ENCODE peak calls at places on chromosome 7, in nine cellular contexts. F is heart left ventricle, N is fibroblast of pulmonary artery, I is GM23338, W is HepG2, A is foreskin fibroblast, O is left ventricle myocardium inferior, S is endothelial cell of umbilical vein, G is mucosa of descending colon. Z is an unnamed sample.

GRCh38 chr7:157284229-157285014 is 52.4 kb upstream of the DNAJB6 start:
- DNase-seq in F (no peak), N (no peak), I (no peak), W (no peak), A (no peak), O (no peak), S (no peak), G (peak; percentile 24), Z (no peak)

GRCh38 chr7:95690367-95690947 is 81.9 kb upstream of the DYNC1I1 start:
- DNase-seq in F (no peak), N (peak; percentile 66), I (peak; percentile 65), W (peak; percentile 47), A (peak; percentile 10), O (no peak), S (peak; percentile 59), G (no peak), Z (peak; percentile 56)

GRCh38 chr7:115032986-115033385 is 111.1 kb downstream of the MDFIC start:
- DNase-seq in F (no peak), N (no peak), I (peak; percentile 29), W (no peak), A (no peak), O (no peak), S (no peak), G (no peak), Z (no peak)

GRCh38 chr7:28988818-28989595 is 30.9 kb upstream of the TRIL start:
- DNase-seq in F (peak; percentile 41), N (peak; percentile 94), I (no peak), W (no peak), A (peak; percentile 94), O (no peak), S (no peak), G (peak; percentile 51), Z (no peak)

GRCh38 chr7:73682745-73683055 is 553 bp downstream of the DNAJC30 start:
- DNase-seq in F (no peak), N (no peak), I (no peak), W (no peak), A (no peak), O (no peak), S (no peak), G (no peak), Z (no peak)

GRCh38 chr7:33601884-33602283 is 303.5 kb upstream of the BMPER start:
- DNase-seq in F (no peak), N (no peak), I (no peak), W (no peak), A (no peak), O (no peak), S (no peak), G (no peak), Z (no peak)

GRCh38 chr7:148107741-148108140 is 482.8 kb upstream of the C7orf33 start:
- DNase-seq in F (no peak), N (no peak), I (no peak), W (no peak), A (no peak), O (no peak), S (no peak), G (no peak), Z (no peak)

GRCh38 chr7:97269741-97270140 is 152.2 kb downstream of the SDHAF3 start:
- DNase-seq in F (no peak), N (peak; percentile 40), I (peak; percentile 38), W (no peak), A (no peak), O (no peak), S (peak; percentile 22), G (no peak), Z (no peak)

GRCh38 chr7:71457881-71458590 is 326.1 kb downstream of the GALNT17 start:
- DNase-seq in F (peak; percentile 30), N (no peak), I (peak; percentile 39), W (no peak), A (no peak), O (no peak), S (no peak), G (no peak), Z (no peak)

GRCh38 chr7:27154901-27155815 is 1.3 kb downstream of the HOXA7 start:
- DNase-seq in F (peak; percentile 10), N (no peak), I (no peak), W (no peak), A (no peak), O (no peak), S (peak; percentile 72), G (peak; percentile 66), Z (peak; percentile 61)

GRCh38 chr7:45077579-45077978 is 11.2 kb downstream of the NACAD start:
- DNase-seq in F (no peak), N (no peak), I (no peak), W (no peak), A (no peak), O (no peak), S (no peak), G (no peak), Z (no peak)

GRCh38 chr7:45080265-45080957 is 8.4 kb downstream of the NACAD start:
- DNase-seq in F (no peak), N (no peak), I (no peak), W (no peak), A (no peak), O (no peak), S (no peak), G (no peak), Z (peak; percentile 51)

GRCh38 chr7:45076946-45077345 is 11.8 kb downstream of the NACAD start:
- DNase-seq in F (no peak), N (no peak), I (no peak), W (no peak), A (no peak), O (no peak), S (no peak), G (no peak), Z (no peak)

GRCh38 chr7:45075871-45076796 is 12.6 kb downstream of the NACAD start:
- DNase-seq in F (no peak), N (no peak), I (no peak), W (no peak), A (no peak), O (no peak), S (no peak), G (no peak), Z (no peak)

DNA sequence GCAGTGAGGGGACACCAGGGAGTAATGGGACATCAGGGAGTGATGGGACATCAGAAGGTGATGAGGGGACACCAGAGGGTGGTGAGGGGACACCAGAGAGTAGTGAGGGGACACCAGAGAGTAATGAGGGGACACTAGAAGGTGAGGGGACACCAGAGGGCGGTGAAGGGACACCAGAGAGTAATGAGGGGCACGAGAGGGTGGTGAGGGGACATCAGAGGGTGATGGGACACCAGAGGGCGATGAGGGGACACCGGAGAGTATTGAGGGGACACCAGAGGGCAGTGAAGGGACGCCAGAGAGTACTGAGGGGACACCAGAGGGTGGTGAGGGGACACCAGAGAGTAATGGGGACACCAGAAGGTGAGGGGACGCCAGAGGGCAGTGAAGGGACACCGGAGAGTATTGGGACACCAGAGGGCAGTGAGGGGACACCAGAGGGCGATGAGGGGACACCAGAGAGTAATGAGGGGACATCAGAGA is 10.5 kb downstream of the NACAD start:
- DNase-seq in F (no peak), N (no peak), I (no peak), W (peak; percentile 34), A (no peak), O (no peak), S (no peak), G (no peak), Z (no peak)
- TF ChIP-seq CTCF in F (no peak), N (no peak), I (peak; percentile 33), W (peak; percentile 54), A (no peak), O (no peak), S (no peak), G (no peak), Z (no peak)

GRCh38 chr7:154182361-154182760 is 130.2 kb downstream of the DPP6 start:
- DNase-seq in F (no peak), N (no peak), I (no peak), W (no peak), A (no peak), O (no peak), S (no peak), G (no peak), Z (no peak)
- TF ChIP-seq CTCF in F (no peak), N (no peak), I (no peak), W (no peak), A (no peak), O (no peak), S (no peak), G (no peak), Z (no peak)

GRCh38 chr7:101804642-101805401 is 12.6 kb upstream of the CUX1 start:
- DNase-seq in F (no peak), N (no peak), I (peak; percentile 86), W (no peak), A (no peak), O (no peak), S (no peak), G (no peak), Z (no peak)
- TF ChIP-seq CTCF in F (no peak), N (no peak), I (peak; percentile 58), W (peak; percentile 26), A (no peak), O (no peak), S (no peak), G (peak; percentile 46), Z (no peak)

DNA sequence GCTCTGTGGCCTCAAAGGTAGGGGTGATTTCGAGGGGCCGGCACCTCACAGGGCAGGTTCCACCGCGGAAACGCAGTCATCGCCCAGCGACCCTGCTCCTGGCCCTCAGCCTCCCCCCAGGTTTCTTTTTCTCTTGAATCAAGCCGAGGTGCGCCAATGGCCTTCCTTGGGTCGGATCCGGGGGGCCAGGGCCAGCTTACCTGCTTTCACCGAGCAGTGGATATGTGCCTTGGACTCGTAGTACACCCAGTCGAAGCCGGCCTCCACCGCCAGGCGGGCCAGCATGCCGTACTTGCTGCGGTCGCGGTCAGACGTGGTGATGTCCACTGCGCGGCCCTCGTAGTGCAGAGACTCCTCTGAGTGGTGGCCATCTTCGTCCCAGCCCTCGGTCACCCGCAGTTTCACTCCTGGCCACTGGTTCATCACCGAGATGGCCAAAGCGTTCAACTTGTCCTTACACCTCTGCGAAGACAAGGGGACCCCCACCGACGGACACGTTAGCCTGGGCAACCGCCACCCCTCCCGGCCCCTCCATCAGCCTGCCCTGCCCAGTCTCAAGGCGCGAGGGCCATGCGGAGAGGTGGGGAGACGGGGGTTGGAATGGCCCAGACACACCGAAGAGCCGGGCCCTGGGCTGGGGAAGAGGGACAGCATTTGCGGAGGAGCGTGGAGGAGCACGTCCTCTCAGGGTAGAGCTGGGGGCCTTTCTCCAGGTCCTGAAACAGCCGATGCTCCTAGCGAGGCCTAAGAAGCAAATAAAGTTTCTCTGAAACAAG is 6.0 kb downstream of the SHH start:
- DNase-seq in F (no peak), N (no peak), I (peak; percentile 29), W (no peak), A (no peak), O (no peak), S (no peak), G (peak; percentile 46), Z (no peak)
- TF ChIP-seq CTCF in F (no peak), N (no peak), I (no peak), W (no peak), A (no peak), O (no peak), S (peak; percentile 28), G (no peak), Z (no peak)